ENCODE peak calls at places on chromosomes 6 and 20, in four cellular contexts. U is sigmoid colon, O is fibroblast of lung, I is endodermal cell. F is an unnamed sample.
A peak's percentile ranks its signal among the peaks of the same experiment; 100 is the strongest.

GRCh38 chr6:112252571-112253504 is 1.5 kb downstream of the LAMA4 start:
- DNase-seq in O (peak; percentile 63), I (no peak), U (no peak), F (no peak)

GRCh38 chr6:37552267-37552666 is 52.6 kb upstream of the CCDC167 start:
- DNase-seq in I (no peak), U (no peak), O (no peak), F (no peak)

GRCh38 chr20:63635431-63636141 is 8.7 kb upstream of the GMEB2 start:
- DNase-seq in U (no peak), I (no peak), O (no peak), F (peak; percentile 74)

GRCh38 chr20:32842688-32843524 is 15.8 kb upstream of the EFCAB8 start:
- DNase-seq in O (no peak), I (no peak), U (no peak), F (no peak)

GRCh38 chr20:47142782-47143170 is 213.7 kb downstream of the ZMYND8 start:
- DNase-seq in I (no peak), U (no peak), O (no peak), F (no peak)

GRCh38 chr20:47455133-47456040 is 46.3 kb upstream of the NCOA3 start:
- DNase-seq in I (no peak), O (no peak), U (no peak), F (no peak)

GRCh38 chr6:158060447-158061360 is 79.0 kb downstream of the SYNJ2 start:
- DNase-seq in O (peak; percentile 98), U (peak; percentile 86), I (peak; percentile 65), F (no peak)

GRCh38 chr20:2749951-2750342 is 50.5 kb downstream of the CPXM1 start:
- DNase-seq in O (no peak), I (no peak), U (peak; percentile 54), F (no peak)

GRCh38 chr6:13289789-13290318 is 38.5 kb downstream of the TBC1D7 start:
- DNase-seq in I (peak; percentile 5), O (no peak), U (no peak), F (no peak)

GRCh38 chr6:158086054-158086705 is 81.9 kb downstream of the SERAC1 start:
- DNase-seq in O (peak; percentile 73), I (no peak), U (no peak), F (no peak)

GRCh38 chr6:73648166-73648565 is 5.6 kb downstream of the SLC17A5 start:
- DNase-seq in I (no peak), O (peak; percentile 55), U (no peak), F (no peak)

GRCh38 chr20:36469973-36470372 is 71.3 kb upstream of the MYL9 start:
- DNase-seq in I (no peak), O (no peak), U (no peak), F (no peak)

GRCh38 chr20:58598271-58599015 is 52.6 kb upstream of the STX16 start:
- DNase-seq in I (no peak), U (peak; percentile 89), O (peak; percentile 44), F (no peak)

GRCh38 chr6:123127807-123128206 is 131.8 kb downstream of the CLVS2 start:
- DNase-seq in I (no peak), O (no peak), U (no peak), F (no peak)

GRCh38 chr6:142045380-142046270 is 87.1 kb upstream of the GJE1 start:
- DNase-seq in U (no peak), I (no peak), O (peak; percentile 16), F (no peak)

GRCh38 chr6:108115598-108116058 is 41.1 kb upstream of the OSTM1 start:
- DNase-seq in U (no peak), O (peak; percentile 29), I (peak; percentile 89), F (no peak)

GRCh38 chr6:38378801-38379200 is 260.9 kb downstream of the BTBD9 start:
- DNase-seq in O (peak; percentile 58), U (no peak), I (no peak), F (no peak)

GRCh38 chr6:68710496-68710895 is 75.4 kb downstream of the ADGRB3 start:
- DNase-seq in U (no peak), I (no peak), O (no peak), F (no peak)

GRCh38 chr6:137043710-137044365 is 927 bp downstream of the IL20RA start:
- DNase-seq in I (no peak), O (peak; percentile 48), U (no peak), F (no peak)

GRCh38 chr6:44917430-44917829 is 410.7 kb upstream of the RUNX2 start:
- DNase-seq in U (no peak), I (no peak), O (no peak), F (no peak)

GRCh38 chr6:154164397-154164796 is 125.4 kb downstream of the OPRM1 start:
- DNase-seq in O (peak; percentile 88), U (peak; percentile 71), I (no peak), F (no peak)

GRCh38 chr6:154751020-154751800 is 18.0 kb downstream of the SCAF8 start:
- DNase-seq in O (no peak), U (no peak), I (no peak), F (no peak)

GRCh38 chr20:46099491-46100287 is 9.9 kb upstream of the NCOA5 start:
- DNase-seq in O (no peak), U (no peak), I (peak; percentile 82), F (no peak)

GRCh38 chr20:37418591-37418990 is 72.7 kb downstream of the SRC start:
- DNase-seq in O (no peak), I (no peak), U (no peak), F (no peak)

DNA sequence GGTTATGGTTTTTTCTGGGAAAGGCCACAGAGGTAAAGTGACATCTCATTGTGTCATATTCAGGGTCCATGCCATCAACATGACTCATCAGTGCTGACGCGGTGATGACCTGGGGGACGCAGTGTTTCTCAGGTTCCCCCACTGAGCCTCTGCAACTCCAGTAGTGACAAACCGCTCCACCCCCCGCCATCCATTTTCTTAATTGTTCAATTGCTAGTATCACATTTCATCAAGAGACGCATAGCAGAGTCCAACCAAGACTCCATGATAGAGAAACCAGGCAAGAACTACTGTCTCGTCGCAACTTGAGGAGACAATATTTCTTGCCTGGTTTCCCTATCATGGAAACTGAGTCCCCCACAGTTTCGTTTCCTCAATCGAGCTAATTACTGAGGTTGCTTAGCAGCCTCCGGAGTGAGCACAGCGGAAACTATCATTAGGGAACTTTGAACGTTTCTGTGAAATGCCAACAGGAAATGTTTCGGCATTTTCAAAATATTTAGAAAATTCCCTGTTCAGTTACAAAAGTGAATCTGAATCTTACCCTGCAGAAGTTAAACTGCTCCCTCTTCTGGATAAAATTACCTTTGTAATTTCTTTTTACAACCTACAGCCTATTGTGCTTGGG is 12.2 kb upstream of the SERPINB1 start:
- DNase-seq in O (peak; percentile 75), U (no peak), I (peak; percentile 86), F (peak; percentile 55)
- TF ChIP-seq CTCF in O (peak; percentile 44), U (no peak), I (peak; percentile 55), F (peak; percentile 32)

GRCh38 chr20:44019638-44020335 is 105.1 kb downstream of the TOX2 start:
- DNase-seq in O (peak; percentile 37), U (no peak), I (peak; percentile 65), F (no peak)

GRCh38 chr20:44020406-44021148 is 105.9 kb downstream of the TOX2 start:
- DNase-seq in U (no peak), I (peak; percentile 82), O (no peak), F (no peak)

GRCh38 chr20:44017905-44018683 is 103.4 kb downstream of the TOX2 start:
- DNase-seq in I (no peak), O (peak; percentile 92), U (peak; percentile 91), F (no peak)

GRCh38 chr20:44017211-44017610 is 102.6 kb downstream of the TOX2 start:
- DNase-seq in O (no peak), I (no peak), U (no peak), F (no peak)

DNA sequence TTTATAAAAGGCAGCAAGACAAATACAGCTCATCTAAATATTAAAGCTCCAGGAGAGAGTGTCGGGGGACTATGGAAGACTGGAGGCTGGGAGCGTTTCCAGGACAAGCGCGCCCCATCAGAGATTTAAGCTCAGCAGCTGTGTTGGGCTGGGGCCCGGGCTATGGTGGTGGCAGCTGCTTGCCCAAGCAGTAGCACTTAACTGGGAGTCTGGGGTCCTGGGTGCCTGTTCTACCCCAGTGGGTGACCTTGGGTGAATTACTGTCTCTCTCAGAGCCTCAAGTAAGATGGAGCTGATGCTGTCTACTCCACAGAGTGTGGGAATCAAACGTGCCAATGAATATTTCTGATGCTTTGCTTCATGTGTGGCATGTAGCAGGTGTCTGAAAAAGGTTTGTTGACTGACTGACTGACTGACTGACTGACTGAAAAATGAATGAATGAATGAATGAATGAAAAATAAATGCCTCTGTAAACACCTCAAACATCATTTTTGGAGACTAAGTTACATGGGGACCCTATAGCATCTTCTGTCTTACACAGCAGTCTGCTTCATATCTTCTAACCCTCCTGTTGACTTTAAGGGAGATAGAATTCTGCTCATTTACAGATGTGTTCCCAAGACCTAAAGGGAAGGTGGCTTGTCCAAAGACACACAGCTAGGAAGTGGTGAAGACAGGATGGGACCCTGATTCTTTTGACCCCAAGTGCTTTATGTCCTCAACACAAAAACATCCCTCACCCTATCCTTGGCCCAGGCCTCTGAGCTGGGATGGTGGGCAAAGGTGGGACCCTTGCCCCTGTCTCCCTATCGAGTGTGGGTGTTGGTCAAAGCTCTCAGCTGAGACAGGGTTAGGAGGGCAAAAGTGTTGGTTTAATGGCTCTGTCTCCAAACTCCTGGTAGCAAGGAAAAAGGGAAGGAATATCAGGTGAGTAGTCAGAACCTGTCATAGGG is 104.3 kb downstream of the TOX2 start:
- DNase-seq in U (peak; percentile 82), O (peak; percentile 15), I (peak; percentile 17), F (no peak)
- H3K27ac ChIP-seq in U (peak overlapping the region; percentile 76), O (no peak overlapping the region), I (no peak overlapping the region), F (no peak overlapping the region)

GRCh38 chr20:29299811-29300578 is 1957.5 kb upstream of the DEFB115 start:
- DNase-seq in O (no peak), I (no peak), U (peak; percentile 51), F (no peak)
- H3K9me3 ChIP-seq in O (no peaks in the 10 kb centered on the region), I (peaks cover 22% of the 10 kb centered on the region), U (no peaks in the 10 kb centered on the region), F (peaks cover 11% of the 10 kb centered on the region)

DNA sequence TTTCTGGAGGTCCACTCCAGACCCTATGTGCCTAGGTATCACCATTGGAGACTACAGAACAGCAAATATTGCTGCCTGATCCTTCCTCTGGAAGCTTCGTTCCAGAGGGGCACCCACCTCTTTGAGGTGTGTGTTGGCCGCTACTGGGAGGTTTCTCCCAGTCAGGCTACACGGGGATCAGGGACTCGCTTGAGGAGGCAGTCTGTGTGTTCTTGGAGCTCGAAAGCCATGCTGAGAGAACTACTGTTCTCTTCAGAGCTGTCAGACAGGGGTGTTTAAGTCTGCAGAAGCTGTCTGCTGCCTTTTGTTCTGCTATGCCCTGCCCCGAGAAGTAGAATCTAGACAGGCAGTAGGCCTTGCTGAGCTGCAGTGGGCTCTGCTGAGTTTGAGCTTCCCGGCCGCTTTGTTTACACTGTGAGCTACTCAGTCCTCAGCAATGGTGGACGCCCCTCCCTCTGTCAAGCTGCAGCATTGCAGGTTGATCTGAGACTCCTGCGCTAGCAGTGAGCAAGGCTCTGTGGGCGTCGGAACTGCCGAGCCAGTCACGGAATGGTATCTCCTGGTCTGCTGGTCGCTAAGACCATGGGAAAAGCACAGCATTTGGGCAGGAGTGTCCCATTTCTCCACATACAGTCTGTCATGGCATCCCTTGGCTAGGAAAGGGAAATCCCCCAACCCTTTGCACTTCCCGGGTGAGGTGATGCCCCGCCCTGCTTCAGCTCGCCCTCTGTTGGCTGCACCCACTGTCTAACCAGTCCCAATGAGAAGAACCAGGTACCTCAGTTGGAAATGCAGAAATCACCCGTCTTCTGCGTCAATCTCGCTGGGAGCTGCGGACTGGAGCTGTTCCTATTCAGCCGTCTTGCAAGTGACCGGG is 32.5 kb upstream of the ASCC3 start:
- DNase-seq in U (no peak), I (peak; percentile 92), O (peak; percentile 9), F (no peak)
- TF ChIP-seq CTCF in U (no peak), I (peak; percentile 57), O (no peak), F (no peak)

DNA sequence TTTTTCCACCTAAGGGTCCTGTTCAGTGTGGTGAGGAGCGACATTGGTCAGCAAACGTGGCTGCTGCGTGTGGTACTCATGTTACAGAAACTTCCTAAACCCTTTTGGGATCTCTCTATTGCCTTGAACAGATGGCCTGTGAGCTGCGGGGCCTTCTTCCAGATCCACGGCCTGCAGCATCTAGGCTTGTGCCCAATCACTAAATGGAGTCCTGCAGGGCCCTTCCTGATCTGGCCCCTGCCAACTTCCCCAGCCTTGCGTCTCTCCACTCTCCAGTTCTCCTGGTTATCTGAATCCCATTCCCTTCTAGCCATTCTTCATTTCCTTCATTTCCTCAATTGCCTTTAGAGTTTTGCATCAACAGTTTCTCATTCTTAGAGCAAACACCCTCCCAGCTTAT is 85.6 kb downstream of the PDE7B start:
- DNase-seq in I (no peak), U (no peak), O (no peak), F (no peak)
- H3K27ac ChIP-seq in I (no peak overlapping the region), U (no peak overlapping the region), O (peak overlapping the region; percentile 88), F (no peak overlapping the region)